ENCODE peak calls at places on chromosomes 6 and 20, in nine cellular contexts. K is AG08396; R is tibial nerve; V is epithelial cell of esophagus; B is IMR-90; F is body of pancreas; P is CD8-positive, alpha-beta memory T cell; G is psoas muscle; O is activated CD4-positive, alpha-beta T cell treated with anti-CD3 and anti-CD28 coated beads, Interleukin-2, amount 50 U/mL, for 1 hour. Q is an unnamed sample.

GRCh38 chr6:100472674-100473073 is 8.0 kb upstream of the SIM1 start:
- DNase-seq in O (no peak), R (no peak), F (no peak), P (no peak), V (peak), K (no peak), B (peak), G (no peak), Q (peak)

GRCh38 chr20:23240519-23240918 is 110.1 kb upstream of the NXT1 start:
- DNase-seq in O (no peak), V (no peak), K (no peak), R (no peak), G (no peak), F (no peak), P (no peak), B (no peak), Q (no peak)

GRCh38 chr6:16089232-16089843 is 39.5 kb upstream of the MYLIP start:
- DNase-seq in F (no peak), B (peak), G (no peak), R (no peak), V (peak), K (no peak), O (no peak), P (no peak), Q (no peak)

GRCh38 chr6:14814016-14814415 is 431.9 kb upstream of the JARID2 start:
- DNase-seq in G (no peak), B (no peak), P (no peak), V (no peak), R (no peak), F (no peak), O (no peak), K (no peak), Q (no peak)

GRCh38 chr6:130070306-130070705 is 51.9 kb downstream of the L3MBTL3 start:
- DNase-seq in G (no peak), K (no peak), B (no peak), R (no peak), O (no peak), P (no peak), F (no peak), V (no peak), Q (no peak)

GRCh38 chr20:38633577-38634093 is 32.0 kb downstream of the ARHGAP40 start:
- DNase-seq in O (peak), R (no peak), V (peak), G (no peak), F (peak), P (peak), B (peak), K (peak), Q (peak)

GRCh38 chr20:46408281-46408731 is 1.9 kb upstream of the ELMO2 start:
- DNase-seq in G (no peak), V (peak), O (no peak), F (no peak), B (no peak), K (no peak), P (no peak), R (no peak), Q (no peak)

GRCh38 chr6:130132286-130132701 is 90.5 kb downstream of the SAMD3 start:
- DNase-seq in G (no peak), B (no peak), R (no peak), K (no peak), F (no peak), V (no peak), O (peak), P (peak), Q (no peak)

GRCh38 chr20:46250772-46251171 is 57.5 kb downstream of the CDH22 start:
- DNase-seq in R (no peak), P (no peak), K (no peak), F (no peak), B (no peak), V (no peak), O (no peak), G (no peak), Q (no peak)

GRCh38 chr20:17761612-17762011 is 61.8 kb downstream of the BANF2 start:
- DNase-seq in F (no peak), K (no peak), B (no peak), G (no peak), R (no peak), P (no peak), V (no peak), O (no peak), Q (no peak)

GRCh38 chr6:22468566-22468965 is 100.8 kb upstream of the HDGFL1 start:
- DNase-seq in F (no peak), P (no peak), K (no peak), V (no peak), G (no peak), B (peak), O (no peak), R (no peak), Q (no peak)

GRCh38 chr6:106608080-106608668 is 21.1 kb downstream of the RTN4IP1 start:
- DNase-seq in F (peak), O (no peak), B (peak), V (peak), K (peak), P (no peak), R (peak), G (no peak), Q (no peak)

GRCh38 chr6:98794306-98794852 is 40.0 kb upstream of the POU3F2 start:
- DNase-seq in F (no peak), O (no peak), V (no peak), R (no peak), B (no peak), G (no peak), K (no peak), P (no peak), Q (no peak)

GRCh38 chr6:37038297-37039198 is 33.1 kb downstream of the FGD2 start:
- DNase-seq in O (no peak), F (peak), P (no peak), G (peak), B (peak), V (peak), R (peak), K (no peak), Q (no peak)

GRCh38 chr6:7991536-7991935 is 72.7 kb downstream of the BLOC1S5 start:
- DNase-seq in F (no peak), R (no peak), G (no peak), B (no peak), V (peak), O (no peak), K (no peak), P (no peak), Q (no peak)

GRCh38 chr6:36546664-36546957 is 668 bp downstream of the STK38 start:
- DNase-seq in O (no peak), F (no peak), G (no peak), P (no peak), R (no peak), B (no peak), V (no peak), K (no peak), Q (no peak)

GRCh38 chr20:21228511-21228910 is 74.6 kb upstream of the XRN2 start:
- DNase-seq in R (no peak), B (no peak), P (no peak), F (no peak), O (no peak), K (no peak), V (no peak), G (no peak), Q (no peak)

GRCh38 chr6:170552765-170553685 is at the start of gene PSMB1:
- DNase-seq in F (peak), R (peak), B (peak), P (peak), V (peak), O (peak), K (peak), G (peak), Q (peak)